ENCODE peak calls at places on chromosomes 5 and 9, in eight cellular contexts. One of them, this sample, is unnamed.

GRCh38 chr9:36037580-36038169 is 962 bp downstream of the RECK start:
- DNase-seq in neuronal stem cell: no peak
- DNase-seq in lung: no peak
- DNase-seq in lower lobe of right lung: no peak
- DNase-seq in gastrocnemius medialis: no peak
- DNase-seq in stomach: no peak
- DNase-seq in PC-3: no peak
- DNase-seq in CD8-positive, alpha-beta memory T cell: no peak
- DNase-seq in this sample: no peak

GRCh38 chr9:129241725-129242124 is 63.7 kb upstream of the IER5L start:
- DNase-seq in CD8-positive, alpha-beta memory T cell: no peak
- DNase-seq in lung: no peak
- DNase-seq in lower lobe of right lung: peak; percentile 12
- DNase-seq in neuronal stem cell: no peak
- DNase-seq in stomach: no peak
- DNase-seq in gastrocnemius medialis: no peak
- DNase-seq in PC-3: no peak
- DNase-seq in this sample: no peak

GRCh38 chr9:93003552-93004407 is 54.7 kb upstream of the SUSD3 start:
- DNase-seq in lower lobe of right lung: peak; percentile 80
- DNase-seq in lung: peak; percentile 74
- DNase-seq in CD8-positive, alpha-beta memory T cell: peak; percentile 35
- DNase-seq in stomach: peak; percentile 71
- DNase-seq in gastrocnemius medialis: no peak
- DNase-seq in neuronal stem cell: no peak
- DNase-seq in PC-3: peak; percentile 72
- DNase-seq in this sample: peak; percentile 69

GRCh38 chr9:5633243-5633642 is 4.3 kb downstream of the RIC1 start:
- DNase-seq in lower lobe of right lung: no peak
- DNase-seq in lung: no peak
- DNase-seq in CD8-positive, alpha-beta memory T cell: no peak
- DNase-seq in stomach: no peak
- DNase-seq in gastrocnemius medialis: no peak
- DNase-seq in PC-3: peak; percentile 74
- DNase-seq in neuronal stem cell: no peak
- DNase-seq in this sample: no peak

GRCh38 chr9:99357575-99357974 is 135.5 kb downstream of the SEC61B start:
- DNase-seq in lung: no peak
- DNase-seq in CD8-positive, alpha-beta memory T cell: no peak
- DNase-seq in lower lobe of right lung: no peak
- DNase-seq in PC-3: no peak
- DNase-seq in neuronal stem cell: no peak
- DNase-seq in stomach: no peak
- DNase-seq in gastrocnemius medialis: peak; percentile 92
- DNase-seq in this sample: peak; percentile 30

GRCh38 chr9:122695696-122696095 is 20.8 kb downstream of the OR1L3 start:
- DNase-seq in CD8-positive, alpha-beta memory T cell: no peak
- DNase-seq in lower lobe of right lung: no peak
- DNase-seq in neuronal stem cell: no peak
- DNase-seq in lung: no peak
- DNase-seq in gastrocnemius medialis: no peak
- DNase-seq in PC-3: peak; percentile 48
- DNase-seq in stomach: no peak
- DNase-seq in this sample: no peak

GRCh38 chr5:168288349-168289245 is 2.8 kb upstream of the WWC1 start:
- DNase-seq in PC-3: peak; percentile 91
- DNase-seq in stomach: peak; percentile 68
- DNase-seq in neuronal stem cell: no peak
- DNase-seq in lung: peak; percentile 56
- DNase-seq in CD8-positive, alpha-beta memory T cell: no peak
- DNase-seq in gastrocnemius medialis: no peak
- DNase-seq in lower lobe of right lung: no peak
- DNase-seq in this sample: no peak

GRCh38 chr5:114360362-114360761 is 1.5 kb upstream of the KCNN2 start:
- DNase-seq in PC-3: no peak
- DNase-seq in CD8-positive, alpha-beta memory T cell: no peak
- DNase-seq in neuronal stem cell: no peak
- DNase-seq in lung: no peak
- DNase-seq in gastrocnemius medialis: no peak
- DNase-seq in lower lobe of right lung: no peak
- DNase-seq in stomach: no peak
- DNase-seq in this sample: no peak

GRCh38 chr9:128637656-128638055 is 19.0 kb downstream of the DYNC2I2 start:
- DNase-seq in neuronal stem cell: no peak
- DNase-seq in lung: no peak
- DNase-seq in gastrocnemius medialis: no peak
- DNase-seq in CD8-positive, alpha-beta memory T cell: no peak
- DNase-seq in PC-3: no peak
- DNase-seq in lower lobe of right lung: no peak
- DNase-seq in stomach: no peak
- DNase-seq in this sample: no peak

GRCh38 chr5:171899792-171900191 is 106.6 kb downstream of the FBXW11 start:
- DNase-seq in PC-3: no peak
- DNase-seq in gastrocnemius medialis: no peak
- DNase-seq in stomach: no peak
- DNase-seq in lung: no peak
- DNase-seq in neuronal stem cell: no peak
- DNase-seq in lower lobe of right lung: no peak
- DNase-seq in CD8-positive, alpha-beta memory T cell: no peak
- DNase-seq in this sample: no peak

DNA sequence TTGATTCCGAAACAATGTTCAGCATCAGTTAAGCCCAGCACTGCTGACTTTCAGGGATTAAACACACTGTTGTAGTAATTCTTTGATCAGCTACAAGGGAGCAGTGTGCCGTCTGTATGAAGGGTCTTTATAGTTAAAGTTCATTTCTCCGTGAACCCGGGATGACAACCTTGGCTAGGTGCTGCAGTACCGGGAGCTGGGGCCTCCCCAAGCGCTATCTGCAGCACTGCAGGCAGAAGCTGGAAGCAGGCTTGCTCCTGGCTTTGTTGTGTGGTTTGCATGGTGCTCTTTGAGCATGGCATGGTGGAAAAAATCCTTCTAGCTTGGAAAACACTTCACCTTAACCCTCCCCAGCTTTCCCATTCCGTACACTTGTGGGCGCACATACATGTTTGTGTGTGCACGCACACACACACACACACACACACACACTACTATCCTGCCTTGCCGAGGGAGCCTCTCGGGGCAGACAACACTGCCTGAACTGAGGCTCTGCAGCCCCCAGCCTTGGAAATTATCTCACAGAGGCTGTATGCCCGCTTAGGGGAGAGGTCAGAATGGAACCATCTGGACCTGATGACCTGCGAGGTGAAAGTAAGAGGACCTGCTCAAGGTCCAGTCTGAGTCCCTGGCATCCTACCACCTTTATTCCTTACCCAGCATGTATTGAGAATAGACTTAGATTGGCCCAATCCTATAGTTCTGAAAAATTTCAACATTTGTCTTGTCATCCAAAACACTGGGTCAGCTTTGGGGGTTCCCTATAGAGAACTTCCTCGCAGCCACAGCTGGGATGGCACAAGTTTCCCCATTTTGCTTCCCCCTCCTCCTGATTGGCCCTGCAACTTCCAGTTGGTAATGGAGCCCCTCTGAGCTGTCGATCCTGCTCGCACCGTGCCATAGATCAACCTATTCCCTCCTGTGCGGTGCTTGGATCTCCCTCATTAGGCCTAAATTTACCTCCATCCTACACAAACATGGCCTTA is 10.0 kb downstream of the MVB12B start:
- DNase-seq in lung: no peak
- DNase-seq in stomach: no peak
- DNase-seq in neuronal stem cell: no peak
- DNase-seq in CD8-positive, alpha-beta memory T cell: no peak
- DNase-seq in PC-3: no peak
- DNase-seq in gastrocnemius medialis: no peak
- DNase-seq in lower lobe of right lung: no peak
- DNase-seq in this sample: no peak
- H3K4me3 ChIP-seq in lung: peak overlapping the region; percentile 11
- H3K4me3 ChIP-seq in stomach: no peak overlapping the region
- H3K4me3 ChIP-seq in neuronal stem cell: no peak overlapping the region
- H3K4me3 ChIP-seq in CD8-positive, alpha-beta memory T cell: no peak overlapping the region
- H3K4me3 ChIP-seq in PC-3: no peak overlapping the region
- H3K4me3 ChIP-seq in gastrocnemius medialis: no peak overlapping the region
- H3K4me3 ChIP-seq in lower lobe of right lung: peak overlapping the region; percentile 47
- H3K4me3 ChIP-seq in this sample: no peak overlapping the region

DNA sequence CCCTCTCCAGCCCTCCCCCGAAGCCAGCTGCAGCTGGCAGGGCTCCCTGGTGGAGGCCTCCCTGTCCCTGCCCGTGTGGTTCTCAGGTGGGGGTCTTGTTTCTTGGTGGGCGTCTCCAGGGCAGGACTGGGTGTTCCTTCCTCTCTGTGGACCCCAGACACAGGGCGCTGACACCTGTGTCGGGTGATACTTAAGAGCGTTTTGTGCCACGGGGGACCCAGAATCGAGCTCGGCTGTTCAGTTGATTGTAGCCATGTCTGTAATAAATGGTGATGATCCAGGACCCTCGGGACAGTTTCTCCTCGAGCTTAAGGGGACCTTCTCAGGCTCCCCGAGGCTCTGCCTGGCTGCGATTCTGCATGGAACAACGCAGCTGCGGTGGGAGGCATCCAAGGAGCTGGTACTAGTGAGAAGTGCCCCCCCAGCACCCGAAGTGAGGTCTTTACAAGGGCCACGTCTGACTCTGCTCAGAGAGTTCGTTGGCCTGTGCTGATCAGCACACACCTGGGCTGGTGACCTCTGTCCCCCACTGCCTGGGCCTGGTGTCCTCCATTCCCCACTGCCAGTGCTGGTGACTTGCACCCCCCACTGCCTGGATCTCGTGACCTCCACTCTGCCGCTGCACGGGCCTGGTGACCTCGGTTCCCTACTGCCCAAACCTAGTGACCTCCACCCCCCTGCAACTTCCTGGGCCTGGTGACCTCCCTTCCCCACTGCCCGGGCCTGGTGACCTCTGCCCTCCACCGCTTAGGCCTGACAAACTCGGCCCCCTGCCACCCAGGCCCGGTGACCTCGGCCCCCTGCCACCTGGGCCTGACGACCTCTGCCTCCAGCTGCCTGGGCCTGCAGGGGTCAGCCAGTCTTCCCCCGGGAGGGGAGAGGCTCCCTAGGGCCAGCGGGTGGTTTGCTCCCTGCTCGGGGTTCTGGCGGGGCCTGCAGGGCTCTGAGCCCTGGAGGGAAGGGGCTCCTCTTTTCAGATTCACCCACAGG is 36.0 kb downstream of the NDUFS6 start:
- DNase-seq in CD8-positive, alpha-beta memory T cell: no peak
- DNase-seq in gastrocnemius medialis: no peak
- DNase-seq in lung: no peak
- DNase-seq in PC-3: no peak
- DNase-seq in neuronal stem cell: no peak
- DNase-seq in lower lobe of right lung: no peak
- DNase-seq in stomach: no peak
- DNase-seq in this sample: no peak
- H3K9me3 ChIP-seq in CD8-positive, alpha-beta memory T cell: no peaks in the 10 kb centered on the region
- H3K9me3 ChIP-seq in gastrocnemius medialis: no peaks in the 10 kb centered on the region
- H3K9me3 ChIP-seq in lung: no peaks in the 10 kb centered on the region
- H3K9me3 ChIP-seq in PC-3: no peaks in the 10 kb centered on the region
- H3K9me3 ChIP-seq in neuronal stem cell: no peaks in the 10 kb centered on the region
- H3K9me3 ChIP-seq in lower lobe of right lung: no peaks in the 10 kb centered on the region
- H3K9me3 ChIP-seq in stomach: no peaks in the 10 kb centered on the region
- H3K9me3 ChIP-seq in this sample: no peaks in the 10 kb centered on the region

GRCh38 chr9:91420471-91421021 is 3.1 kb downstream of the NFIL3 start:
- DNase-seq in neuronal stem cell: no peak
- DNase-seq in CD8-positive, alpha-beta memory T cell: no peak
- DNase-seq in gastrocnemius medialis: no peak
- DNase-seq in stomach: no peak
- DNase-seq in lung: no peak
- DNase-seq in PC-3: no peak
- DNase-seq in lower lobe of right lung: no peak
- DNase-seq in this sample: no peak

GRCh38 chr9:91417602-91418218 is 5.9 kb downstream of the NFIL3 start:
- DNase-seq in CD8-positive, alpha-beta memory T cell: no peak
- DNase-seq in neuronal stem cell: no peak
- DNase-seq in lower lobe of right lung: no peak
- DNase-seq in gastrocnemius medialis: no peak
- DNase-seq in stomach: no peak
- DNase-seq in lung: no peak
- DNase-seq in PC-3: no peak
- DNase-seq in this sample: no peak

GRCh38 chr9:91421987-91422765 is 1.5 kb downstream of the NFIL3 start:
- DNase-seq in stomach: no peak
- DNase-seq in PC-3: no peak
- DNase-seq in gastrocnemius medialis: peak; percentile 44
- DNase-seq in CD8-positive, alpha-beta memory T cell: no peak
- DNase-seq in neuronal stem cell: peak; percentile 6
- DNase-seq in lower lobe of right lung: no peak
- DNase-seq in lung: no peak
- DNase-seq in this sample: no peak

GRCh38 chr9:91421022-91421765 is 2.4 kb downstream of the NFIL3 start:
- DNase-seq in stomach: no peak
- DNase-seq in PC-3: no peak
- DNase-seq in neuronal stem cell: peak; percentile 49
- DNase-seq in CD8-positive, alpha-beta memory T cell: no peak
- DNase-seq in lung: no peak
- DNase-seq in gastrocnemius medialis: no peak
- DNase-seq in lower lobe of right lung: peak; percentile 52
- DNase-seq in this sample: no peak

DNA sequence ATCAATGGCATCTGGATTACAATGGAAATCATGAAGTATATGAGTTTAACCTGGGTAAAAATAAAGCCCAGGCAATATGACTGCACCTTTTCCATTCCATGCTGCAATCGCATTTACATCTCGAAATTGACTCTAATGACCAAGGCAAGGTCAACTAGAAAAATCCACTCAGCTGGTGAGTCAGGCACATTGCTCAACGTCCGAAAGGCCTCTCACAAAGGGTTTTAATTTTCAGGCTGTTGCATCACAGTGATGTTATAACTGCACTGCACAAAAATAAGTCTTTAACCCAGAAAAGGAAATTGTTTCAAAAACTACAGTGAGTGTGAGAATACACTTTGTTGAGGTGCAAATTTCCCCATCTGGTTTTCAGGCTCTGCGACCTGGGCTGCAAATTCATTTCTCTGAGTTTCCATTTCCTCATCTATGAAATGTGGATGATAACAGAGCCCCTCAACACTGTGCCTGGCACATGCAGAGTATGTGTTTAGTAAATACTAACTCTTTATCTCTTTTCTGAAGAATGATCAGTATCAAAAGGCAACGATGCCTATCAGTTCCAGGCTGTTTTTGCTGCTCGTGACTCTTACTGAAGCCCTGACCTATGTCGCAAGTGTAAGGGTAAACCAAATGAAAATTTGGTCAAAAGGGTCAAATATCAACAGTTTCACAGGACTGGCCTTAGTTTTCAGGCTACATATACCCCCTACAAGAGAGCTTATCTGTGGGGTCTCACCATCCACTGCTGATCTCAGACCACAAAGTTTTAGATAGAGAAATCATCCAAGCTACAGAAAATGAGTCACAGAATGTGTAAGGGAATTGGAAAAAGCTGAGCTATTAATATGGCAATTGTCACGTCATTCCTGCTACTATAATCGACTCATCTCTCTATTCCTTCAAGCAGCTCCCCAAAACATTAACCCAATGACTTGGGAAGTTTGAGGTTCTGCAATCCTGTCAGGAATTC is 4.1 kb downstream of the NFIL3 start:
- DNase-seq in PC-3: peak; percentile 82
- DNase-seq in gastrocnemius medialis: peak; percentile 82
- DNase-seq in stomach: peak; percentile 53
- DNase-seq in lower lobe of right lung: peak; percentile 72
- DNase-seq in lung: peak; percentile 83
- DNase-seq in CD8-positive, alpha-beta memory T cell: no peak
- DNase-seq in neuronal stem cell: no peak
- DNase-seq in this sample: peak; percentile 88
- H3K4me3 ChIP-seq in PC-3: no peak overlapping the region
- H3K4me3 ChIP-seq in gastrocnemius medialis: peak overlapping the region; percentile 76
- H3K4me3 ChIP-seq in stomach: no peak overlapping the region
- H3K4me3 ChIP-seq in lower lobe of right lung: no peak overlapping the region
- H3K4me3 ChIP-seq in lung: no peak overlapping the region
- H3K4me3 ChIP-seq in CD8-positive, alpha-beta memory T cell: no peak overlapping the region
- H3K4me3 ChIP-seq in neuronal stem cell: no peak overlapping the region
- H3K4me3 ChIP-seq in this sample: peak overlapping the region; percentile 86

GRCh38 chr5:180253036-180253824 is 38.7 kb downstream of the MAPK9 start:
- DNase-seq in lower lobe of right lung: no peak
- DNase-seq in lung: no peak
- DNase-seq in PC-3: no peak
- DNase-seq in stomach: no peak
- DNase-seq in neuronal stem cell: no peak
- DNase-seq in gastrocnemius medialis: no peak
- DNase-seq in CD8-positive, alpha-beta memory T cell: no peak
- DNase-seq in this sample: no peak
- H3K9me3 ChIP-seq in lower lobe of right lung: peaks cover 94% of the 10 kb centered on the region
- H3K9me3 ChIP-seq in lung: peaks cover 30% of the 10 kb centered on the region
- H3K9me3 ChIP-seq in PC-3: peaks cover 38% of the 10 kb centered on the region
- H3K9me3 ChIP-seq in stomach: peaks cover 75% of the 10 kb centered on the region
- H3K9me3 ChIP-seq in neuronal stem cell: peaks cover 68% of the 10 kb centered on the region
- H3K9me3 ChIP-seq in gastrocnemius medialis: peaks cover 5% of the 10 kb centered on the region
- H3K9me3 ChIP-seq in CD8-positive, alpha-beta memory T cell: peaks cover 27% of the 10 kb centered on the region
- H3K9me3 ChIP-seq in this sample: peaks cover 98% of the 10 kb centered on the region

This sample was measured in ascending aorta.